ENCODE peak calls at places on chromosomes 2 and 18, in seven cellular contexts. W is testis, E is iPS DF 6.9, V is OCI-LY7, T is left ventricle myocardium inferior, M is psoas muscle, D is uterus. C is an unnamed sample.

GRCh38 chr18:23194969-23195957 is 60.0 kb downstream of the CABLES1 start:
- DNase-seq in M (no peak), T (no peak), V (no peak), W (no peak), D (no peak), E (no peak), C (no peak)

GRCh38 chr2:161533218-161533617 is 91.0 kb upstream of the SLC4A10 start:
- DNase-seq in T (no peak), D (no peak), M (no peak), E (no peak), W (no peak), V (no peak), C (no peak)

GRCh38 chr2:45904931-45905642 is 253.6 kb downstream of the PRKCE start:
- DNase-seq in E (no peak), V (no peak), W (no peak), T (no peak), M (no peak), D (no peak), C (no peak)

GRCh38 chr2:212147921-212148513 is 390.6 kb downstream of the ERBB4 start:
- DNase-seq in D (no peak), V (peak; percentile 2), T (no peak), M (no peak), W (no peak), E (no peak), C (no peak)

GRCh38 chr2:7857904-7858303 is 824.0 kb upstream of the ID2 start:
- DNase-seq in D (no peak), T (no peak), V (no peak), E (no peak), W (no peak), M (no peak), C (no peak)

GRCh38 chr18:8548186-8548585 is 61.1 kb upstream of the RAB12 start:
- DNase-seq in W (no peak), D (no peak), E (no peak), M (no peak), T (no peak), V (no peak), C (no peak)

GRCh38 chr18:2680216-2680792 is 24.8 kb downstream of the SMCHD1 start:
- DNase-seq in W (no peak), D (no peak), M (no peak), E (no peak), V (no peak), T (no peak), C (no peak)

GRCh38 chr2:68561372-68561771 is 82.0 kb upstream of the PROKR1 start:
- DNase-seq in M (no peak), W (no peak), V (no peak), T (no peak), E (no peak), D (no peak), C (no peak)

GRCh38 chr2:71948781-71949536 is 198.7 kb downstream of the CYP26B1 start:
- DNase-seq in M (no peak), V (no peak), D (no peak), E (no peak), W (no peak), T (no peak), C (no peak)

GRCh38 chr2:98936133-98936916 is at the start of gene CRACDL:
- DNase-seq in M (no peak), T (no peak), W (peak; percentile 46), E (no peak), V (no peak), D (no peak), C (peak; percentile 38)

GRCh38 chr2:4604767-4605166 is 901.4 kb downstream of the DCDC2C start:
- DNase-seq in M (no peak), E (no peak), T (no peak), V (peak; percentile 11), W (no peak), D (no peak), C (no peak)

GRCh38 chr2:176139170-176139611 is 9.7 kb downstream of the HOXD8 start:
- DNase-seq in T (no peak), V (no peak), D (peak; percentile 49), W (no peak), M (no peak), E (no peak), C (no peak)

GRCh38 chr2:46779447-46779941 is 136.1 kb downstream of the MCFD2 start:
- DNase-seq in W (no peak), M (no peak), T (no peak), E (no peak), V (no peak), D (peak; percentile 43), C (no peak)

GRCh38 chr2:173427887-173428683 is 73.4 kb downstream of the CDCA7 start:
- DNase-seq in E (no peak), D (peak; percentile 46), T (peak; percentile 60), W (peak; percentile 53), M (peak; percentile 71), V (no peak), C (no peak)

GRCh38 chr18:70332694-70333093 is 43.8 kb downstream of the SOCS6 start:
- DNase-seq in T (no peak), D (no peak), V (no peak), M (no peak), E (no peak), W (no peak), C (no peak)

GRCh38 chr18:77047803-77048419 is 84.7 kb downstream of the MBP start:
- DNase-seq in V (peak; percentile 26), E (no peak), W (no peak), T (no peak), D (no peak), M (no peak), C (no peak)

GRCh38 chr18:57439617-57439975 is 4.4 kb downstream of the ONECUT2 start:
- DNase-seq in W (no peak), D (no peak), M (no peak), V (no peak), T (no peak), E (no peak), C (no peak)
- H3K4me1 ChIP-seq in W (peaks cover 23% of the 10 kb centered on the region), D (no peaks in the 10 kb centered on the region), M (peaks cover 33% of the 10 kb centered on the region), V (no peaks in the 10 kb centered on the region), T (peaks cover 68% of the 10 kb centered on the region), E (peaks cover 12% of the 10 kb centered on the region), C (peaks cover 10% of the 10 kb centered on the region)

GRCh38 chr2:224165901-224166319 is 126.8 kb upstream of the SERPINE2 start:
- DNase-seq in V (no peak), W (no peak), M (no peak), D (no peak), E (no peak), T (no peak), C (no peak)
- H3K4me1 ChIP-seq in V (no peaks in the 10 kb centered on the region), W (peaks cover 3% of the 10 kb centered on the region), M (no peaks in the 10 kb centered on the region), D (no peaks in the 10 kb centered on the region), E (no peaks in the 10 kb centered on the region), T (peaks cover 21% of the 10 kb centered on the region), C (no peaks in the 10 kb centered on the region)

DNA sequence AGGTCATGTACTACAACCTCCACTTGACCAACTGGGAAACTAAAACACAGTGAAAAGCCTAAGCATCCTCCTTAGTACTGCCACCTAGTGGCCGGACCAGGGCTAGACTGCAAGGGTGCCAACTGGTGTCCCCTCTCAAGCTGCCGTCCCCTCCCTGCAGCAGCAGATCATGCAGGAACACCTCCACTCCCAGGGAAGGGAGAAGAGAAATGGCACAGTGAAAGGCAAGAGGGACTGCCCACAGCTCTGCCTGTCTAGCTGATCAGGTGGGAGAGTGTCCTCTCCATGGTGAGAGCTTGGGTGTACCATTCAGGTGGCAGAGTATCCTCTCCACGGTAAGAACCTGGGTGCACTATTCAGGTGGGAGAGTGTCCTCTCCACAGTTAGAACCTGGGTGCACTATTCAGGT is 78.1 kb downstream of the AAK1 start:
- DNase-seq in E (peak; percentile 55), V (peak; percentile 61), W (peak; percentile 68), D (peak; percentile 35), M (peak; percentile 65), T (peak; percentile 51), C (peak; percentile 56)
- H3K4me1 ChIP-seq in E (no peaks in the 10 kb centered on the region), V (no peaks in the 10 kb centered on the region), W (no peaks in the 10 kb centered on the region), D (no peaks in the 10 kb centered on the region), M (peaks cover 44% of the 10 kb centered on the region), T (peaks cover 96% of the 10 kb centered on the region), C (no peaks in the 10 kb centered on the region)

GRCh38 chr2:201219328-201220096 is 36.6 kb downstream of the CASP10 start:
- DNase-seq in V (no peak), M (no peak), E (no peak), T (no peak), D (no peak), W (no peak), C (no peak)
- H3K4me1 ChIP-seq in V (peaks cover 22% of the 10 kb centered on the region), M (no peaks in the 10 kb centered on the region), E (no peaks in the 10 kb centered on the region), T (peaks cover 33% of the 10 kb centered on the region), D (no peaks in the 10 kb centered on the region), W (peaks cover 14% of the 10 kb centered on the region), C (peaks cover 10% of the 10 kb centered on the region)

GRCh38 chr2:67559156-67559555 is 162.0 kb downstream of the ETAA1 start:
- DNase-seq in M (no peak), D (no peak), E (no peak), T (no peak), W (no peak), V (no peak), C (no peak)

GRCh38 chr2:67564076-67564475 is 166.9 kb downstream of the ETAA1 start:
- DNase-seq in E (no peak), M (no peak), D (no peak), V (no peak), T (no peak), W (no peak), C (no peak)

GRCh38 chr2:67564626-67565025 is 167.5 kb downstream of the ETAA1 start:
- DNase-seq in D (no peak), M (no peak), E (no peak), W (no peak), V (no peak), T (no peak), C (no peak)

GRCh38 chr2:67561411-67561965 is 164.4 kb downstream of the ETAA1 start:
- DNase-seq in T (peak; percentile 62), V (no peak), M (no peak), E (no peak), D (peak; percentile 54), W (peak; percentile 88), C (no peak)

GRCh38 chr2:67560818-67561221 is 163.7 kb downstream of the ETAA1 start:
- DNase-seq in E (no peak), M (no peak), T (no peak), W (peak; percentile 45), D (no peak), V (no peak), C (no peak)
- H3K4me1 ChIP-seq in E (no peaks in the 10 kb centered on the region), M (peaks cover 5% of the 10 kb centered on the region), T (peaks cover 19% of the 10 kb centered on the region), W (peaks cover 5% of the 10 kb centered on the region), D (no peaks in the 10 kb centered on the region), V (no peaks in the 10 kb centered on the region), C (no peaks in the 10 kb centered on the region)